ENCODE peak calls at places on chromosomes 1 and 21, in four cellular contexts. J, V, R and S are unnamed samples.

GRCh38 chr1:97654866-97655265 is 266.0 kb downstream of the DPYD start:
- DNase-seq in J (no peak), R (no peak), V (no peak), S (no peak)

GRCh38 chr1:247468746-247469145 is 10.8 kb upstream of the OR2B11 start:
- DNase-seq in R (no peak), J (no peak), V (no peak), S (no peak)

GRCh38 chr1:166811691-166812090 is 27.6 kb upstream of the POGK start:
- DNase-seq in R (no peak), J (peak), V (no peak), S (no peak)

GRCh38 chr1:183096889-183097288 is 73.7 kb downstream of the LAMC1 start:
- DNase-seq in J (peak), R (no peak), V (no peak), S (no peak)

GRCh38 chr1:33030575-33030974 is 6.1 kb downstream of the AK2 start:
- DNase-seq in J (peak), V (no peak), R (no peak), S (no peak)

GRCh38 chr21:35222541-35222941 is 173.4 kb upstream of the RUNX1 start:
- DNase-seq in J (no peak), V (peak), R (no peak), S (no peak)

GRCh38 chr1:200180821-200181220 is 153.3 kb downstream of the NR5A2 start:
- DNase-seq in V (no peak), J (peak), R (no peak), S (no peak)

GRCh38 chr1:14350197-14350596 is 248.3 kb upstream of the KAZN start:
- DNase-seq in J (no peak), R (no peak), V (no peak), S (no peak)

GRCh38 chr1:200895801-200896570 is 1.3 kb downstream of the INAVA start:
- DNase-seq in J (no peak), V (no peak), R (no peak), S (no peak)

GRCh38 chr1:213162338-213162737 is 111.3 kb downstream of the RPS6KC1 start:
- DNase-seq in V (no peak), R (no peak), J (peak), S (no peak)

GRCh38 chr1:182580736-182581135 is 8.3 kb downstream of the RNASEL start:
- DNase-seq in J (no peak), R (no peak), V (no peak), S (no peak)

GRCh38 chr1:105137543-105138444 is 1388.1 kb downstream of the AMY1C start:
- DNase-seq in V (peak), R (peak), J (no peak), S (peak)

GRCh38 chr1:5632814-5633213 is 359.4 kb downstream of the NPHP4 start:
- DNase-seq in V (no peak), J (no peak), R (no peak), S (no peak)

GRCh38 chr1:214546076-214546475 is 5.3 kb downstream of the PTPN14 start:
- DNase-seq in J (no peak), V (no peak), R (no peak), S (no peak)

GRCh38 chr1:173478099-173478555 is 992 bp downstream of the PRDX6 start:
- DNase-seq in V (peak), J (peak), R (no peak), S (no peak)

GRCh38 chr1:85444381-85444780 is 20.6 kb downstream of the DDAH1 start:
- DNase-seq in R (no peak), J (no peak), V (no peak), S (no peak)

GRCh38 chr1:220298470-220298869 is 26.2 kb upstream of the RAB3GAP2 start:
- DNase-seq in R (no peak), V (peak), J (no peak), S (no peak)

GRCh38 chr1:243910612-243911011 is 60.6 kb upstream of the AKT3 start:
- DNase-seq in R (no peak), V (no peak), J (no peak), S (no peak)

GRCh38 chr1:235867903-235868469 is 1.3 kb upstream of the LYST start:
- DNase-seq in V (no peak), J (no peak), R (no peak), S (no peak)

GRCh38 chr1:5287178-5288155 is 633.1 kb downstream of the AJAP1 start:
- DNase-seq in J (no peak), R (no peak), V (no peak), S (no peak)

GRCh38 chr1:218475275-218475674 is 130.1 kb downstream of the TGFB2 start:
- DNase-seq in V (no peak), R (no peak), J (peak), S (no peak)

GRCh38 chr21:37060296-37060695 is 12.6 kb downstream of the PIGP start:
- DNase-seq in R (peak), J (peak), V (peak), S (peak)

GRCh38 chr1:154806333-154806732 is 63.7 kb downstream of the KCNN3 start:
- DNase-seq in J (no peak), V (no peak), R (no peak), S (no peak)

GRCh38 chr1:15328785-15329480 is 80.8 kb upstream of the EFHD2 start:
- DNase-seq in V (no peak), J (peak), R (no peak), S (no peak)

GRCh38 chr1:167175901-167176300 is 44.8 kb upstream of the POU2F1 start:
- DNase-seq in J (no peak), V (no peak), R (no peak), S (no peak)

GRCh38 chr1:20846461-20847374 is 59.6 kb upstream of the HP1BP3 start:
- DNase-seq in R (no peak), J (peak), V (no peak), S (no peak)

GRCh38 chr1:5651964-5652751 is 340.1 kb downstream of the NPHP4 start:
- DNase-seq in R (no peak), J (no peak), V (no peak), S (no peak)

GRCh38 chr1:180918519-180918918 is 5.8 kb downstream of the KIAA1614 start:
- DNase-seq in V (no peak), R (no peak), J (no peak), S (no peak)

GRCh38 chr1:230681599-230681998 is 32.3 kb downstream of the AGT start:
- DNase-seq in J (peak), R (no peak), V (no peak), S (no peak)

GRCh38 chr1:225691861-225692516 is 39.1 kb upstream of the ENAH start:
- DNase-seq in V (peak), J (peak), R (no peak), S (no peak)

GRCh38 chr1:107141491-107142369 is 891 bp downstream of the NTNG1 start:
- DNase-seq in V (peak), R (peak), J (peak), S (peak)

GRCh38 chr1:25774921-25775774 is 24.8 kb upstream of the SELENON start:
- DNase-seq in V (no peak), R (no peak), J (no peak), S (no peak)

GRCh38 chr1:186835448-186835847 is 6.7 kb downstream of the PLA2G4A start:
- DNase-seq in R (no peak), J (no peak), V (no peak), S (no peak)

GRCh38 chr1:248802454-248802853 is 23.3 kb downstream of the SH3BP5L start:
- DNase-seq in R (no peak), J (no peak), V (no peak), S (no peak)

GRCh38 chr1:47894718-47895393 is 102.3 kb downstream of the TRABD2B start:
- DNase-seq in J (peak), V (peak), R (peak), S (peak)

GRCh38 chr21:35565204-35565611 is 495.1 kb downstream of the SETD4 start:
- DNase-seq in V (peak), J (peak), R (no peak), S (no peak)

GRCh38 chr1:226674892-226675719 is 64.0 kb downstream of the ITPKB start:
- DNase-seq in V (no peak), J (no peak), R (no peak), S (no peak)

DNA sequence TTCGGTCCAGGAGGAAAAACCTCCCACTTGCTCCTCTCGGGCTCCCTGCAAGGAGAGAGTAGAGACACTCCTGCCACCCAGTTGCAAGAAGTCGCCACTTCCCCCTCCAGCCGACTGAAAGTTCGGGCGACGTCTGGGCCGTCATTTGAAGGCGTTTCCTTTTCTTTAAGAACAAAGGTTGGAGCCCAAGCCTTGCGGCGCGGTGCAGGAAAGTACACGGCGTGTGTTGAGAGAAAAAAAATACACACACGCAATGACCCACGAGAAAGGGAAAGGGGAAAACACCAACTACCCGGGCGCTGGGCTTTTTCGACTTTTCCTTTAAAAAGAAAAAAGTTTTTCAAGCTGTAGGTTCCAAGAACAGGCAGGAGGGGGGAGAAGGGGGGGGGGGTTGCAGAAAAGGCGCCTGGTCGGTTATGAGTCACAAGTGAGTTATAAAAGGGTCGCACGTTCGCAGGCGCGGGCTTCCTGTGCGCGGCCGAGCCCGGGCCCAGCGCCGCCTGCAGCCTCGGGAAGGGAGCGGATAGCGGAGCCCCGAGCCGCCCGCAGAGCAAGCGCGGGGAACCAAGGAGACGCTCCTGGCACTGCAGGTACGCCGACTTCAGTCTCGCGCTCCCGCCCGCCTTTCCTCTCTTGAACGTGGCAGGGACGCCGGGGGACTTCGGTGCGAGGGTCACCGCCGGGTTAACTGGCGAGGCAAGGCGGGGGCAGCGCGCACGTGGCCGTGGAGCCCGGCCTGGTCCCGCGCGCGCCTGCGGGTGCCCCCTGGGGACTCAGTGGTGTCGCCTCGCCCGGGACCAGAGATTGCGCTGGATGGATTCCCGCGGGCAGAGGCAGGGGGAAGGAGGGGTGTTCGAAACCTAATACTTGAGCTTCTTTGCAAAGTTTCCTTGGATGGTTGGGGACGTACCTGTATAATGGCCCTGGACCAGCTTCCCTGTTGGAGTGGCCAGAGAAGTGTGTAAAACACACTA is 45.3 kb downstream of the MRPL39 start:
- DNase-seq in V (peak), J (peak), R (peak), S (peak)
- H3K23ac ChIP-seq in V (no peak), J (peak), R (no peak), S (no peak)

GRCh38 chr1:27569088-27569459 is 34.9 kb downstream of the AHDC1 start:
- DNase-seq in R (no peak), V (no peak), J (no peak), S (no peak)
- H3K56ac ChIP-seq in R (no peak), V (peak), J (no peak), S (peak)

GRCh38 chr1:64765826-64766225 is 21.0 kb downstream of the RAVER2 start:
- DNase-seq in J (no peak), V (no peak), R (no peak), S (no peak)
- H3K23ac ChIP-seq in J (no peak), V (no peak), R (no peak), S (no peak)

GRCh38 chr1:30274176-30274936 is 449.0 kb downstream of the MATN1 start:
- DNase-seq in J (no peak), R (peak), V (no peak), S (peak)

GRCh38 chr1:30273021-30273325 is 450.4 kb downstream of the MATN1 start:
- DNase-seq in J (no peak), R (peak), V (no peak), S (no peak)

GRCh38 chr1:30272288-30273020 is 450.9 kb downstream of the MATN1 start:
- DNase-seq in R (peak), V (no peak), J (no peak), S (no peak)

GRCh38 chr1:30274937-30275621 is 448.3 kb downstream of the MATN1 start:
- DNase-seq in J (no peak), V (no peak), R (peak), S (no peak)

DNA sequence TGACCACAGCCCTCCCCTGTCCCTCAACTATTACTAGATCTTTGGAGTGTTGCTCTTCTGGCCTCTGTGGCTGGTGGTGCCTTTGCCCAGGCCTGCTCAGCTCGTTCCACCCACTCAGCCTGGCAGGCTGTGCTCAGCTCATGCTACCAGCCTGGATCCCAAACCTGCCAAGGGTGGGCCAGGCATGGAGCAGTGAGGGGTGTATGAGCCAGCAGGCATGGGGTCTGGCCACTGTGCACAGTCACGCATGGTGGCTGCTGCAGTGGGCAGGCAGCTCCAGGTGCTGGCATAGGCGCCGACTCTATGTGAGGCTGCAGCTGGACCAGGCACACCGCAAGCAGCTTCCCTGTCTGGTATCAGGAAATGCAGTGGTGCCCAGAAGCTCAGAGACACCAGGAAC is 449.9 kb downstream of the MATN1 start:
- DNase-seq in J (no peak), R (peak), V (no peak), S (no peak)
- H3K56ac ChIP-seq in J (no peak), R (no peak), V (no peak), S (no peak)

GRCh38 chr1:11529763-11530730 is 51.1 kb downstream of the DISP3 start:
- DNase-seq in V (no peak), R (peak), J (no peak), S (no peak)

GRCh38 chr1:11531943-11532342 is 53.0 kb downstream of the DISP3 start:
- DNase-seq in J (no peak), R (no peak), V (no peak), S (no peak)

GRCh38 chr1:11530731-11531311 is 51.9 kb downstream of the DISP3 start:
- DNase-seq in R (no peak), V (no peak), J (no peak), S (no peak)

GRCh38 chr1:11529330-11529729 is 50.4 kb downstream of the DISP3 start:
- DNase-seq in J (no peak), R (no peak), V (no peak), S (no peak)

GRCh38 chr1:11531314-11531870 is 52.4 kb downstream of the DISP3 start:
- DNase-seq in V (peak), R (no peak), J (no peak), S (no peak)
- H3K23ac ChIP-seq in V (no peak), R (no peak), J (no peak), S (no peak)